ENCODE peak calls at places on chromosomes 4 and X, in four cellular contexts. Y is right atrium auricular region, T is OCI-LY7, Q is fibroblast of lung. L is an unnamed sample.

GRCh38 chr4:25792200-25792791 is 70.5 kb downstream of the SEL1L3 start:
- DNase-seq in Y (no peak), Q (peak; percentile 10), T (peak; percentile 40), L (no peak)

GRCh38 chrX:57156397-57157049 is 19.3 kb upstream of the SPIN2A start:
- DNase-seq in Q (peak; percentile 27), Y (no peak), T (peak; percentile 20), L (no peak)

GRCh38 chr4:10746371-10747143 is 62.0 kb upstream of the CLNK start:
- DNase-seq in T (no peak), Q (peak; percentile 89), Y (no peak), L (no peak)

GRCh38 chr4:73922766-73923630 is 53.8 kb downstream of the CXCL1 start:
- DNase-seq in Y (no peak), Q (peak; percentile 45), T (no peak), L (no peak)

GRCh38 chr4:163587867-163588266 is 93.4 kb downstream of the TMA16 start:
- DNase-seq in Y (no peak), T (peak; percentile 87), Q (peak; percentile 6), L (peak; percentile 34)

GRCh38 chrX:70769659-70770232 is 138.8 kb downstream of the TEX11 start:
- DNase-seq in Y (no peak), T (peak; percentile 10), Q (no peak), L (no peak)

GRCh38 chr4:138911903-138912713 is 103.5 kb upstream of the NOCT start:
- DNase-seq in Q (no peak), Y (no peak), T (no peak), L (no peak)

GRCh38 chr4:181637186-181638105 is 605.8 kb upstream of the TENM3 start:
- DNase-seq in Q (peak; percentile 58), T (no peak), Y (no peak), L (no peak)

GRCh38 chr4:152992027-152992426 is 55.9 kb downstream of the FHDC1 start:
- DNase-seq in Y (no peak), Q (no peak), T (no peak), L (no peak)

GRCh38 chrX:150366951-150367545 is 3.9 kb downstream of the MAMLD1 start:
- DNase-seq in Q (peak; percentile 68), Y (no peak), T (no peak), L (no peak)

GRCh38 chr4:20255251-20255586 is 3.5 kb downstream of the SLIT2 start:
- DNase-seq in Y (no peak), T (no peak), Q (no peak), L (no peak)

GRCh38 chr4:55030606-55031005 is 94.8 kb downstream of the KDR start:
- DNase-seq in Y (no peak), T (no peak), Q (no peak), L (no peak)

GRCh38 chr4:48780867-48781219 is 764 bp upstream of the FRYL start:
- DNase-seq in T (peak; percentile 49), Y (peak; percentile 69), Q (peak; percentile 53), L (no peak)

GRCh38 chrX:42941671-42942070 is 163.7 kb upstream of the PPP1R2C start:
- DNase-seq in Q (no peak), Y (no peak), T (no peak), L (no peak)

GRCh38 chrX:374566-374965 is 12.1 kb downstream of the PPP2R3B start:
- DNase-seq in Q (no peak), Y (no peak), T (no peak), L (no peak)

GRCh38 chr4:124499266-124499665 is 213.3 kb downstream of the ANKRD50 start:
- DNase-seq in Q (peak; percentile 20), Y (no peak), T (no peak), L (no peak)

GRCh38 chr4:13710486-13710885 is 83.0 kb upstream of the BOD1L1 start:
- DNase-seq in T (no peak), Q (no peak), Y (no peak), L (no peak)

GRCh38 chrX:46381630-46382029 is 163.6 kb downstream of the ZNF674 start:
- DNase-seq in T (peak; percentile 47), Q (peak; percentile 10), Y (no peak), L (no peak)

GRCh38 chr4:52659016-52659721 is at the start of gene USP46:
- DNase-seq in T (peak; percentile 72), Y (peak; percentile 66), Q (peak; percentile 74), L (peak; percentile 62)

GRCh38 chrX:132837126-132837525 is 121.3 kb downstream of the HS6ST2 start:
- DNase-seq in T (no peak), Q (peak; percentile 86), Y (no peak), L (no peak)

GRCh38 chr4:153480704-153481103 is 14.5 kb downstream of the TMEM131L start:
- DNase-seq in Q (no peak), T (no peak), Y (no peak), L (no peak)

GRCh38 chr4:6137747-6138135 is 62.6 kb downstream of the JAKMIP1 start:
- DNase-seq in Y (no peak), Q (no peak), T (no peak), L (no peak)

GRCh38 chr4:6137027-6137746 is 63.2 kb downstream of the JAKMIP1 start:
- DNase-seq in Q (no peak), Y (no peak), T (no peak), L (no peak)

DNA sequence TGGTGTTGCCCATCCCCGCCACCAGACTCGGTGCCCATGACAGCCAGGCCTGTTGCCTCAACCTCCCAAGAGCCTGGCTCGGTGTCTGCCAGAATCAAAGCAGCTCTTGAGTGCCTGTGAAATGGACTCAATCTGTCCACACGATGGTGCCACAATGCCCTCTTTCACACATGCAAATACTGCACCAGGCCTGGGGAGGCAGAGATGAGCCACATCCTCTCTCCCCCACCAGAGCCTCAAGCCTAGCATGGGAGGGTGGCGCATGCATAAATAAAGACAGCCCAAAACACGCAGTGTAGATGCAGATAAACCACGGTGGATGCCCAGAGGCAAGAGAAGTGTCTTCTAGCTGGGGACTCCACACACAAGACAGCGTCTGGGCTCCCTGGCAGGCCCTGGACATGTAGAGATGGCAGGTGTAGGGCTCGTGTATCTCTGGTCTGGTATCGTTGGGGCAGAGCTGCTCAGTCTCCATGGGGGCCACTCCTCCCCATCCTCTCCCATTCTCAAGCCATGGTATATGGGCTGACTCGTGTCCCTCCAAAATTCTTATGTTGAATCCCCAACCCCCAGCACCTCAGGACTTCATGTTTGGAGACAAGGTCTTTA is 65.6 kb downstream of the JAKMIP1 start:
- DNase-seq in Q (no peak), Y (no peak), T (peak; percentile 47), L (no peak)
- TF ChIP-seq CTCF in Q (no peak), Y (no peak), T (peak; percentile 72), L (no peak)

DNA sequence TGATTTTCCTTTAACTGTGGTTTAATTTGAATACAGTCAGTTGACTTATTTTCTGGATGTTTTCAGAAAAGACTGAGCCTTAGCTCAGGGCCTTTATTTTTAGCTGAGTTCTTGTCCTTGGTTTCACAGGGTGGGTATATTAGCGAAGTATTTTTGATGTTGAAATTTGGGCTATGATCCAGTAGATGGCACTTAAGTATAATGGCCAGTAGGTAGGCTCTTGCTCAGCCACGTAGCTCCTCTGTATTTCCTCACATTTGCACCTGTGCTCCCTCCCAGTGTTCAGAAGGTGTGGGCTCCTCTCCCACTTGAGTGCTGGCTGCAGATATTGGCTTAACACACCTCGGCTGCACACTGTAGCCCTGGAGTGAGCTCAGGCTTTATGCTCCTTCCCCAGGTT is 549.9 kb upstream of the AMOT start:
- DNase-seq in Y (no peak), T (no peak), Q (no peak), L (no peak)
- TF ChIP-seq CTCF in Y (no peak), T (no peak), Q (no peak), L (no peak)

DNA sequence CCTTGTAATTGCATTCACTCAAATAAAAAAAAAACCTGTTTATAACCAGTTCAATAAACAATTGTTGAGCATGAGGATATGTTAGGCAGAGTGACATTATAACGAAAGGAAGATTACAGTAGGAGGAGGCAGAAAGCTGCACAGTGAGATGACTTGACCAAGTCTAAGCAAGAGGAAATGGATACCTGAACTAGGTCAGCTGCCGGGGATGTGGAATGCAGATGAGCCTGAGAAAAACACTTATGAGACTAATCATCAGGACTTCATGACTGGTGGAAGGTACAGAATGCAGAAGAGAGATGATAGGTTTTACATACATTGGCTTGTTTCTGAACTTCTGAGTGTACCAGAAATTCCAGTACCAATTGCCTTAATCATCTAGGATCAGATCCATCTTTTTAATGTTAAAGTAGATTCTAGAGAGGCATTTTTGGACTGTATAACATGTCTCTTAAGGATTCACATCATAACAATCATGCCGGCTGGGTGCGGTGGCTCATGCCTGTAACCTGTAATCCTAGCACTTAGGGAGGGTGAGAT is 208.1 kb upstream of the PPP3CA start:
- DNase-seq in Y (no peak), T (no peak), Q (peak; percentile 5), L (no peak)
- TF ChIP-seq CTCF in Y (no peak), T (no peak), Q (no peak), L (no peak)

GRCh38 chr4:23337292-23337691 is 552.6 kb downstream of the PPARGC1A start:
- DNase-seq in Q (no peak), Y (no peak), T (peak; percentile 43), L (no peak)
- TF ChIP-seq CTCF in Q (peak; percentile 15), Y (no peak), T (peak; percentile 72), L (no peak)

GRCh38 chrX:82219129-82219528 is 1017.2 kb downstream of the SH3BGRL start:
- DNase-seq in Q (no peak), Y (no peak), T (no peak), L (no peak)

GRCh38 chrX:82218361-82218760 is 1016.5 kb downstream of the SH3BGRL start:
- DNase-seq in Q (peak; percentile 0), Y (no peak), T (peak; percentile 48), L (no peak)
- TF ChIP-seq CTCF in Q (no peak), Y (no peak), T (peak; percentile 72), L (no peak)

GRCh38 chr4:34953145-34953799 is 1291.0 kb downstream of the ARAP2 start:
- DNase-seq in Y (no peak), T (no peak), Q (no peak), L (no peak)
- TF ChIP-seq CTCF in Y (no peak), T (no peak), Q (no peak), L (no peak)

L was measured in activated B cell treated with CpG ODN at 0.5 μM for 24 hours.